ENCODE peak calls at places on chromosome 7, in six cellular contexts. One of them, this sample, is unnamed.
A peak's percentile ranks its signal among the peaks of the same experiment; 100 is the strongest.

GRCh38 chr7:7830122-7830878 is 111.9 kb upstream of the RPA3 start:
- DNase-seq in NCI-H510A treated with DMSO at 0.1 percent for 48 hours: no peak
- DNase-seq in non-pigmented ciliary epithelial cell: no peak
- DNase-seq in aorta: no peak
- DNase-seq in anterior cingulate cortex: no peak
- DNase-seq in naive thymus-derived CD8-positive, alpha-beta T cell: no peak
- DNase-seq in this sample: no peak

GRCh38 chr7:111384065-111384891 is 178.0 kb downstream of the IMMP2L start:
- DNase-seq in NCI-H510A treated with DMSO at 0.1 percent for 48 hours: no peak
- DNase-seq in non-pigmented ciliary epithelial cell: peak; percentile 18
- DNase-seq in aorta: no peak
- DNase-seq in anterior cingulate cortex: no peak
- DNase-seq in naive thymus-derived CD8-positive, alpha-beta T cell: no peak
- DNase-seq in this sample: no peak

GRCh38 chr7:116449950-116450349 is 49.6 kb upstream of the CAV2 start:
- DNase-seq in NCI-H510A treated with DMSO at 0.1 percent for 48 hours: no peak
- DNase-seq in non-pigmented ciliary epithelial cell: no peak
- DNase-seq in aorta: no peak
- DNase-seq in anterior cingulate cortex: no peak
- DNase-seq in naive thymus-derived CD8-positive, alpha-beta T cell: no peak
- DNase-seq in this sample: peak; percentile 37

GRCh38 chr7:48084727-48085432 is 4.2 kb upstream of the UPP1 start:
- DNase-seq in NCI-H510A treated with DMSO at 0.1 percent for 48 hours: no peak
- DNase-seq in non-pigmented ciliary epithelial cell: peak; percentile 96
- DNase-seq in aorta: peak; percentile 83
- DNase-seq in anterior cingulate cortex: no peak
- DNase-seq in naive thymus-derived CD8-positive, alpha-beta T cell: peak; percentile 74
- DNase-seq in this sample: peak; percentile 87

GRCh38 chr7:37942934-37943610 is 22.6 kb downstream of the EPDR1 start:
- DNase-seq in NCI-H510A treated with DMSO at 0.1 percent for 48 hours: no peak
- DNase-seq in non-pigmented ciliary epithelial cell: no peak
- DNase-seq in aorta: peak; percentile 77
- DNase-seq in anterior cingulate cortex: no peak
- DNase-seq in naive thymus-derived CD8-positive, alpha-beta T cell: no peak
- DNase-seq in this sample: peak; percentile 65

GRCh38 chr7:42914009-42914725 is 2.3 kb upstream of the C7orf25 start:
- DNase-seq in NCI-H510A treated with DMSO at 0.1 percent for 48 hours: no peak
- DNase-seq in non-pigmented ciliary epithelial cell: no peak
- DNase-seq in aorta: no peak
- DNase-seq in anterior cingulate cortex: no peak
- DNase-seq in naive thymus-derived CD8-positive, alpha-beta T cell: no peak
- DNase-seq in this sample: peak; percentile 68

GRCh38 chr7:66335318-66335717 is 130.2 kb downstream of the TPST1 start:
- DNase-seq in NCI-H510A treated with DMSO at 0.1 percent for 48 hours: no peak
- DNase-seq in non-pigmented ciliary epithelial cell: no peak
- DNase-seq in aorta: no peak
- DNase-seq in anterior cingulate cortex: no peak
- DNase-seq in naive thymus-derived CD8-positive, alpha-beta T cell: no peak
- DNase-seq in this sample: no peak

GRCh38 chr7:99244942-99245341 is 27.7 kb upstream of the MYH16 start:
- DNase-seq in NCI-H510A treated with DMSO at 0.1 percent for 48 hours: no peak
- DNase-seq in non-pigmented ciliary epithelial cell: no peak
- DNase-seq in aorta: no peak
- DNase-seq in anterior cingulate cortex: no peak
- DNase-seq in naive thymus-derived CD8-positive, alpha-beta T cell: no peak
- DNase-seq in this sample: no peak

GRCh38 chr7:37284805-37285211 is 163.9 kb downstream of the ELMO1 start:
- DNase-seq in NCI-H510A treated with DMSO at 0.1 percent for 48 hours: peak; percentile 38
- DNase-seq in non-pigmented ciliary epithelial cell: no peak
- DNase-seq in aorta: peak; percentile 78
- DNase-seq in anterior cingulate cortex: peak; percentile 26
- DNase-seq in naive thymus-derived CD8-positive, alpha-beta T cell: no peak
- DNase-seq in this sample: no peak

GRCh38 chr7:128322040-128322643 is 21.6 kb downstream of the RBM28 start:
- DNase-seq in NCI-H510A treated with DMSO at 0.1 percent for 48 hours: no peak
- DNase-seq in non-pigmented ciliary epithelial cell: no peak
- DNase-seq in aorta: no peak
- DNase-seq in anterior cingulate cortex: no peak
- DNase-seq in naive thymus-derived CD8-positive, alpha-beta T cell: no peak
- DNase-seq in this sample: peak; percentile 73

GRCh38 chr7:51607447-51607846 is 290.8 kb upstream of the COBL start:
- DNase-seq in NCI-H510A treated with DMSO at 0.1 percent for 48 hours: no peak
- DNase-seq in non-pigmented ciliary epithelial cell: no peak
- DNase-seq in aorta: no peak
- DNase-seq in anterior cingulate cortex: no peak
- DNase-seq in naive thymus-derived CD8-positive, alpha-beta T cell: no peak
- DNase-seq in this sample: no peak

GRCh38 chr7:36840930-36841329 is 116.6 kb upstream of the AOAH start:
- DNase-seq in NCI-H510A treated with DMSO at 0.1 percent for 48 hours: no peak
- DNase-seq in non-pigmented ciliary epithelial cell: no peak
- DNase-seq in aorta: no peak
- DNase-seq in anterior cingulate cortex: no peak
- DNase-seq in naive thymus-derived CD8-positive, alpha-beta T cell: no peak
- DNase-seq in this sample: peak; percentile 35

GRCh38 chr7:128398016-128398840 is 11.6 kb downstream of the IMPDH1 start:
- DNase-seq in NCI-H510A treated with DMSO at 0.1 percent for 48 hours: peak; percentile 5
- DNase-seq in non-pigmented ciliary epithelial cell: no peak
- DNase-seq in aorta: peak; percentile 86
- DNase-seq in anterior cingulate cortex: peak; percentile 28
- DNase-seq in naive thymus-derived CD8-positive, alpha-beta T cell: no peak
- DNase-seq in this sample: peak; percentile 96